ENCODE peak calls at places on chromosomes 7 and 10, in ten cellular contexts. X, Y, A, F, K, S, U, V, N and I are unnamed samples.

GRCh38 chr10:105691811-105692210 is 1050.7 kb downstream of the SORCS3 start:
- DNase-seq in Y (no peak), K (no peak), F (no peak), N (peak), A (no peak), V (no peak), U (no peak), X (no peak), S (no peak), I (no peak)

GRCh38 chr7:99975782-99976521 is at the start of gene AZGP1:
- DNase-seq in X (no peak), U (no peak), S (peak), Y (peak), A (peak), F (peak), N (no peak), V (no peak), K (no peak), I (no peak)

GRCh38 chr7:53315986-53316385 is 280.6 kb downstream of the POM121L12 start:
- DNase-seq in A (no peak), V (no peak), F (no peak), U (no peak), K (no peak), S (no peak), N (peak), Y (peak), X (peak), I (no peak)

GRCh38 chr7:28626629-28627262 is 214.4 kb downstream of the CREB5 start:
- DNase-seq in U (no peak), K (peak), V (no peak), A (no peak), X (no peak), F (peak), N (peak), S (peak), Y (no peak), I (no peak)

GRCh38 chr7:105830405-105831218 is 45.8 kb downstream of the ATXN7L1 start:
- DNase-seq in K (peak), A (no peak), X (no peak), Y (no peak), F (peak), V (no peak), N (peak), U (no peak), S (peak), I (no peak)

GRCh38 chr10:132613566-132614348 is 76.2 kb downstream of the INPP5A start:
- DNase-seq in Y (no peak), F (no peak), X (no peak), A (no peak), U (peak), K (no peak), N (peak), V (peak), S (no peak), I (peak)

GRCh38 chr10:127039435-127039834 is 134.2 kb downstream of the DOCK1 start:
- DNase-seq in F (no peak), Y (no peak), N (no peak), S (no peak), K (no peak), V (no peak), A (no peak), U (no peak), X (no peak), I (no peak)

GRCh38 chr10:124713679-124714298 is 30.4 kb downstream of the FAM53B start:
- DNase-seq in S (no peak), V (no peak), Y (no peak), A (no peak), K (no peak), N (no peak), X (no peak), U (no peak), F (no peak), I (no peak)

GRCh38 chr10:53839437-53840039 is 961.5 kb downstream of the PCDH15 start:
- DNase-seq in Y (no peak), S (no peak), F (peak), K (peak), U (no peak), V (no peak), X (no peak), N (peak), A (no peak), I (no peak)

GRCh38 chr10:43218206-43218950 is 48.5 kb downstream of the RASGEF1A start:
- DNase-seq in S (no peak), U (peak), X (no peak), K (no peak), F (no peak), Y (no peak), A (peak), V (no peak), N (no peak), I (peak)

GRCh38 chr7:14195896-14196295 is 206.4 kb upstream of the ETV1 start:
- DNase-seq in K (no peak), Y (no peak), F (no peak), A (no peak), U (no peak), X (no peak), V (no peak), N (no peak), S (no peak), I (no peak)

GRCh38 chr7:48528689-48529088 is 357.4 kb downstream of the ABCA13 start:
- DNase-seq in U (no peak), X (no peak), A (no peak), Y (no peak), K (no peak), V (no peak), N (no peak), F (no peak), S (no peak), I (no peak)
- TF ChIP-seq CTCF in U (no peak), X (no peak), A (no peak), Y (no peak), K (no peak), V (no peak), N (no peak), F (no peak), S (no peak), I (no peak)

DNA sequence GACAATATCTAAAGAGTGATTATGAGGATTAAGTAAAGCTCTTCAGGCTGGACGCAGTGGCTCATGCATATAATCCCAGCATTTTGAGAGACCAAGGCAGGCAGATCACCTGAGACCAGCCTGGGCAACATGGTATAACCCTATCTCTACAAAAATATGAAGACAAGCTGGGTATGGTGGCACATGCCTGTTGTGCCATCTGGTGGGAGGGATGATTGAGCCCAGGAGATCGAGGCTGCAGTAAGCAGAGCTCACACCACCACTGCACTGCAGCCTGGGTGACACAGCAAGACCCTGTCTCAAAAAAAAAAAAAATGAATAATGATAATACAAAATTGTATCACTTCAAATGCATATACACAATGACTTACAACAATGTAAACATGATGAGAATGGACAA is 195.6 kb upstream of the AUTS2 start:
- DNase-seq in V (peak), N (no peak), U (peak), F (no peak), S (no peak), Y (no peak), A (no peak), K (no peak), X (no peak), I (no peak)
- TF ChIP-seq CTCF in V (no peak), N (no peak), U (no peak), F (no peak), S (no peak), Y (no peak), A (no peak), K (no peak), X (no peak), I (no peak)

GRCh38 chr10:119650692-119651513 is at the start of gene BAG3:
- DNase-seq in N (peak), S (peak), X (peak), Y (peak), A (peak), F (peak), U (peak), V (peak), K (peak), I (no peak)

GRCh38 chr10:119652361-119652760 is 1.2 kb downstream of the BAG3 start:
- DNase-seq in S (peak), F (peak), X (no peak), N (no peak), Y (no peak), K (peak), U (no peak), A (no peak), V (no peak), I (no peak)

GRCh38 chr10:119650062-119650461 is 1.1 kb upstream of the BAG3 start:
- DNase-seq in Y (no peak), K (no peak), U (no peak), V (no peak), X (no peak), N (no peak), F (no peak), A (no peak), S (no peak), I (no peak)

GRCh38 chr10:119653209-119653608 is 2.0 kb downstream of the BAG3 start:
- DNase-seq in V (no peak), A (no peak), S (no peak), N (no peak), F (no peak), Y (no peak), K (peak), U (no peak), X (no peak), I (no peak)

DNA sequence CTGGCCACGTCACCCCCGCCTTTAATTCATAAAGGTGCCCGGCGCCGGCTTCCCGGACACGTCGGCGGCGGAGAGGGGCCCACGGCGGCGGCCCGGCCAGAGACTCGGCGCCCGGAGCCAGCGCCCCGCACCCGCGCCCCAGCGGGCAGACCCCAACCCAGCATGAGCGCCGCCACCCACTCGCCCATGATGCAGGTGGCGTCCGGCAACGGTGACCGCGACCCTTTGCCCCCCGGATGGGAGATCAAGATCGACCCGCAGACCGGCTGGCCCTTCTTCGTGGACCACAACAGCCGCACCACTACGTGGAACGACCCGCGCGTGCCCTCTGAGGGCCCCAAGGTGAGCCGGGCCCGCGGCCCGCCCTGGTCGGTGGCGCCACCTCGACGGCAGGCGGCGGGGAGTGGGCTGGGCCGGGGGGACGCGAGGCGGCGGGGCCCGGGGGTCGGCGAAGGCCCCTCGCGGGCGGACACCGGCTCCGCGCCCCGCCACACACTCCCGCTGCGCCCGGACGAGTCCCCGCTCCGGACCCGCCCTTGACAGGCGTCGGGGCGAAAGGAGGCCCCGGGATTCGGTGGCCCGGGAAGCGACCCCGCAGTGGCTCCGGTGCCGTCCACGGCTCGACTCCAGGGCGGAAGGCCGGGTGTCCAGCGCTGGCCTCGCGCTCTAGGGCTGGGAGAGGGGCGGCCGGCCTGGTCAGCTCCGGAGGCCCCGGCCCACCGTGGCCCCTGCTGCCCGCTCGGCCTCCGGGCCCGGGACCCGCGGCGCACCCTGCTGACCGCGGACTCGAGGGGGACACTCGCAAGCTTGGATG is 541 bp downstream of the BAG3 start:
- DNase-seq in V (no peak), U (peak), F (peak), Y (no peak), K (no peak), A (peak), N (no peak), X (peak), S (no peak), I (no peak)
- TF ChIP-seq CTCF in V (no peak), U (no peak), F (no peak), Y (no peak), K (no peak), A (no peak), N (no peak), X (no peak), S (no peak), I (no peak)

GRCh38 chr7:67489881-67490280 is 493.2 kb downstream of the TYW1 start:
- DNase-seq in N (no peak), X (no peak), K (no peak), U (no peak), Y (no peak), F (no peak), A (no peak), V (no peak), S (no peak), I (no peak)

GRCh38 chr7:67487316-67487715 is 490.7 kb downstream of the TYW1 start:
- DNase-seq in Y (no peak), S (no peak), F (no peak), K (no peak), A (no peak), U (no peak), V (no peak), X (no peak), N (no peak), I (no peak)

DNA sequence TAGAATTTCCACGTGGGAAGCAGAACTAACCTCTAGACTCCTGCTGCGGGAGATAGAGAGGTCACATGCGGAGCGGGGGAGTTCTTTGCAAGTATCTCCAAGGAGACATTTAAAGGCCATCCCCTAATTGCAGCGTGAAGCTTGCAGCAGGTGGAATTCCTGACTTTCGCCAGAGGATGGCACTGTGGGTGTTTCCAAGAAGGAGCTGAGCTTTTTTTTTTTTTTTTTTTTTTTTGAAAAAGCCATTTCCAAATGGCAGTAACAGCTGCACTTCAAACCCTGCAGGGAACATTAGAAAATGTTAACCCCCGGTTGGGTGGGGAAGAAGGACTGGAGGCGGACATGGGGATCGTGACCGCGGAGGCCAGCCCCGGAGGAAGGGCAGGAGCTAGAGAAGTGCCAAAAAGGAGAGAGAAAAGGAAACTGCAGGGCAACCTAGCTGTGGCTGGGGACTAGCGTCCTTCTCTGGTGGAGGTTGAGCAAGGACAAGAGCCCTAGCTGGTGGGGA is 487.7 kb downstream of the TYW1 start:
- DNase-seq in S (peak), X (peak), N (peak), U (no peak), Y (peak), K (peak), A (peak), F (peak), V (no peak), I (no peak)
- TF ChIP-seq CTCF in S (peak), X (peak), N (peak), U (peak), Y (peak), K (peak), A (peak), F (peak), V (no peak), I (peak)

GRCh38 chr7:2921748-2922147 is 77.6 kb upstream of the GNA12 start:
- DNase-seq in V (no peak), Y (no peak), X (no peak), A (no peak), S (no peak), K (no peak), F (no peak), N (peak), U (no peak), I (no peak)
- TF ChIP-seq CTCF in V (no peak), Y (no peak), X (no peak), A (no peak), S (peak), K (peak), F (no peak), N (peak), U (no peak), I (peak)

GRCh38 chr10:31820096-31820495 is 108.5 kb downstream of the ARHGAP12 start:
- DNase-seq in K (no peak), F (no peak), U (no peak), X (no peak), Y (no peak), A (no peak), V (no peak), N (no peak), S (no peak), I (no peak)
- TF ChIP-seq CTCF in K (no peak), F (no peak), U (no peak), X (no peak), Y (no peak), A (no peak), V (no peak), N (no peak), S (peak), I (no peak)

GRCh38 chr10:28980264-28980663 is 302.9 kb downstream of the BAMBI start:
- DNase-seq in Y (no peak), U (no peak), A (no peak), F (no peak), S (no peak), K (no peak), N (no peak), X (no peak), V (no peak), I (no peak)
- TF ChIP-seq CTCF in Y (no peak), U (no peak), A (no peak), F (no peak), S (no peak), K (no peak), N (no peak), X (no peak), V (no peak), I (no peak)